ENCODE peak calls at places on chromosome 3, in nine cellular contexts. V is K562, K is A549, H is GM23338, G is Panc1, O is HepG2, L is HCT116, J is SK-N-SH, N is GM12878. B is an unnamed sample.

GRCh38 chr3:146080578-146080977 is 80.4 kb downstream of the PLOD2 start:
- DNase-seq in V (no peak), K (no peak), H (no peak), G (no peak), O (no peak), L (no peak), J (no peak), N (no peak), B (no peak)

GRCh38 chr3:88896026-88896425 is 211.4 kb upstream of the EPHA3 start:
- DNase-seq in V (no peak), K (no peak), H (no peak), G (no peak), O (no peak), L (no peak), J (no peak), N (no peak), B (no peak)

GRCh38 chr3:48399387-48400172 is 27.6 kb downstream of the FBXW12 start:
- DNase-seq in V (no peak), K (no peak), H (peak), G (no peak), O (no peak), L (no peak), J (peak), N (no peak), B (peak)

GRCh38 chr3:67648701-67649100 is 5.7 kb downstream of the SUCLG2 start:
- DNase-seq in V (no peak), K (no peak), H (no peak), G (no peak), O (no peak), L (no peak), J (no peak), N (no peak), B (no peak)

GRCh38 chr3:71380096-71380495 is 203.4 kb downstream of the FOXP1 start:
- DNase-seq in V (peak), K (peak), H (peak), G (no peak), O (peak), L (no peak), J (peak), N (no peak), B (no peak)

GRCh38 chr3:178436773-178437172 is 99.5 kb upstream of the KCNMB2 start:
- DNase-seq in V (peak), K (peak), H (peak), G (no peak), O (no peak), L (peak), J (peak), N (no peak), B (no peak)

GRCh38 chr3:105705011-105705410 is 163.8 kb downstream of the CBLB start:
- DNase-seq in V (no peak), K (no peak), H (no peak), G (no peak), O (no peak), L (no peak), J (no peak), N (no peak), B (no peak)

GRCh38 chr3:16048435-16049318 is 125.8 kb upstream of the GALNT15 start:
- DNase-seq in V (peak), K (peak), H (peak), G (no peak), O (peak), L (peak), J (peak), N (peak), B (peak)

GRCh38 chr3:52175416-52176187 is 21.4 kb upstream of the POC1A start:
- DNase-seq in V (no peak), K (no peak), H (no peak), G (no peak), O (no peak), L (no peak), J (peak), N (no peak), B (no peak)

GRCh38 chr3:190902292-190902691 is 39.8 kb upstream of the GMNC start:
- DNase-seq in V (no peak), K (no peak), H (no peak), G (no peak), O (no peak), L (no peak), J (no peak), N (no peak), B (peak)

GRCh38 chr3:53513556-53514190 is 19.3 kb downstream of the CACNA1D start:
- DNase-seq in V (peak), K (no peak), H (no peak), G (no peak), O (peak), L (peak), J (no peak), N (no peak), B (no peak)

GRCh38 chr3:64223809-64224570 is 1.3 kb downstream of the PRICKLE2 start:
- DNase-seq in V (no peak), K (no peak), H (no peak), G (no peak), O (no peak), L (no peak), J (no peak), N (no peak), B (no peak)

GRCh38 chr3:170007031-170007663 is 30.6 kb upstream of the GPR160 start:
- DNase-seq in V (peak), K (no peak), H (no peak), G (no peak), O (peak), L (no peak), J (no peak), N (peak), B (peak)

GRCh38 chr3:170049146-170050000 is 11.6 kb downstream of the GPR160 start:
- DNase-seq in V (no peak), K (no peak), H (no peak), G (no peak), O (no peak), L (no peak), J (no peak), N (no peak), B (no peak)

GRCh38 chr3:196207159-196207832 is 3.9 kb downstream of the ZDHHC19 start:
- DNase-seq in V (peak), K (no peak), H (peak), G (no peak), O (no peak), L (no peak), J (peak), N (no peak), B (no peak)

GRCh38 chr3:71069797-71070196 is 513.7 kb downstream of the FOXP1 start:
- DNase-seq in V (peak), K (peak), H (peak), G (no peak), O (peak), L (no peak), J (peak), N (no peak), B (no peak)

GRCh38 chr3:123329636-123330340 is 119.1 kb downstream of the ADCY5 start:
- DNase-seq in V (no peak), K (no peak), H (no peak), G (no peak), O (no peak), L (no peak), J (no peak), N (no peak), B (no peak)

GRCh38 chr3:71247221-71247947 is 336.1 kb downstream of the FOXP1 start:
- DNase-seq in V (peak), K (peak), H (peak), G (no peak), O (peak), L (no peak), J (peak), N (no peak), B (no peak)

GRCh38 chr3:124786491-124787241 is 56.4 kb downstream of the UMPS start:
- DNase-seq in V (no peak), K (no peak), H (no peak), G (no peak), O (no peak), L (peak), J (no peak), N (no peak), B (no peak)

GRCh38 chr3:5009506-5010100 is 30.4 kb downstream of the BHLHE40 start:
- DNase-seq in V (no peak), K (no peak), H (no peak), G (no peak), O (no peak), L (no peak), J (no peak), N (no peak), B (no peak)

GRCh38 chr3:193944161-193944884 is 191.6 kb upstream of the HES1 start:
- DNase-seq in V (no peak), K (no peak), H (peak), G (no peak), O (no peak), L (no peak), J (no peak), N (no peak), B (no peak)

GRCh38 chr3:179794355-179794754 is 141.5 kb downstream of the USP13 start:
- DNase-seq in V (no peak), K (no peak), H (no peak), G (no peak), O (no peak), L (no peak), J (no peak), N (no peak), B (no peak)

GRCh38 chr3:151135548-151136337 is 50.3 kb downstream of the MED12L start:
- DNase-seq in V (peak), K (no peak), H (no peak), G (no peak), O (no peak), L (no peak), J (no peak), N (no peak), B (no peak)

GRCh38 chr3:42347928-42348327 is 62.5 kb downstream of the LYZL4 start:
- DNase-seq in V (no peak), K (no peak), H (no peak), G (no peak), O (no peak), L (no peak), J (no peak), N (no peak), B (no peak)

GRCh38 chr3:196513697-196514349 is 1.3 kb downstream of the SMCO1 start:
- DNase-seq in V (no peak), K (no peak), H (no peak), G (no peak), O (no peak), L (no peak), J (no peak), N (no peak), B (no peak)

GRCh38 chr3:988790-989189 is 104.0 kb upstream of the CNTN6 start:
- DNase-seq in V (no peak), K (no peak), H (no peak), G (no peak), O (no peak), L (no peak), J (no peak), N (no peak), B (no peak)

GRCh38 chr3:118544458-118544857 is 490.2 kb downstream of the IGSF11 start:
- DNase-seq in V (peak), K (no peak), H (peak), G (no peak), O (no peak), L (peak), J (no peak), N (no peak), B (no peak)

GRCh38 chr3:166900866-166901577 is 479.1 kb downstream of the ZBBX start:
- DNase-seq in V (no peak), K (no peak), H (no peak), G (no peak), O (no peak), L (no peak), J (no peak), N (no peak), B (no peak)

GRCh38 chr3:111936191-111936841 is 42.5 kb upstream of the ABHD10 start:
- DNase-seq in V (no peak), K (peak), H (no peak), G (no peak), O (no peak), L (peak), J (no peak), N (no peak), B (no peak)

GRCh38 chr3:42229942-42230688 is 35.9 kb downstream of the CCK start:
- DNase-seq in V (peak), K (peak), H (peak), G (no peak), O (peak), L (peak), J (peak), N (no peak), B (peak)

GRCh38 chr3:9168230-9168629 is 81.2 kb downstream of the SRGAP3 start:
- DNase-seq in V (no peak), K (no peak), H (peak), G (no peak), O (no peak), L (no peak), J (no peak), N (peak), B (no peak)

GRCh38 chr3:13718000-13718399 is 161.9 kb downstream of the WNT7A start:
- DNase-seq in V (no peak), K (no peak), H (no peak), G (no peak), O (no peak), L (no peak), J (peak), N (no peak), B (no peak)
- TF ChIP-seq REST in V (no peak), K (no peak), H (no peak), G (no peak), O (no peak), L (no peak), J (no peak), N (no peak), B (no peak)

DNA sequence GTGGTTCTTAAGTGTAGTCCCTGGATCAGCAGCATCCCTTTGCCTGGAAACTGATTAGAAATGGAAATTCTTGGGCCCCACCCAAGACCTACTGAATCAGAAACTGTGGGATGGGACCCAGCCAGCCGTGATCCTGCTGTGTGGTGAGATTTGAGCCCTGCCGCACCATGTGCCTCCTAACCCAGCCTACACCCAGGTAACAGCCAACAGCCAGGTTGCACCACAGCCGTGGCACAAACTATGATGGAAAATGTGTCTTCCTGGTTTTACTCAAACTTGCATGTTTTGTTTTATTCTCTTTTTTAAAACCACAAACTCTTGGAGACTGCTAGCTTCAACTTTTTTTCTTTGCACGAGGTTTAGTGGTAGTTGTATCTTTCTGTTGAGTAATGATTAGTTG is 2.6 kb downstream of the LIMD1 start:
- DNase-seq in V (peak), K (no peak), H (no peak), G (no peak), O (no peak), L (no peak), J (no peak), N (no peak), B (no peak)
- H3K4me3 ChIP-seq in V (peak), K (peak), H (peak), G (peak), O (peak), L (no peak), J (peak), N (peak), B (peak)

GRCh38 chr3:58574682-58575081 is 2.5 kb downstream of the FAM107A start:
- DNase-seq in V (no peak), K (no peak), H (no peak), G (no peak), O (no peak), L (no peak), J (no peak), N (no peak), B (no peak)

GRCh38 chr3:58573638-58574037 is 3.6 kb downstream of the FAM107A start:
- DNase-seq in V (no peak), K (no peak), H (no peak), G (no peak), O (no peak), L (no peak), J (no peak), N (no peak), B (no peak)

GRCh38 chr3:58577269-58577821 is at the start of gene FAM107A:
- DNase-seq in V (no peak), K (no peak), H (peak), G (no peak), O (no peak), L (no peak), J (no peak), N (no peak), B (no peak)

GRCh38 chr3:58576716-58577115 is 475 bp downstream of the FAM107A start:
- DNase-seq in V (no peak), K (no peak), H (no peak), G (no peak), O (no peak), L (no peak), J (no peak), N (no peak), B (no peak)

GRCh38 chr3:58575986-58576652 is 1.1 kb downstream of the FAM107A start:
- DNase-seq in V (no peak), K (no peak), H (no peak), G (no peak), O (no peak), L (no peak), J (peak), N (no peak), B (no peak)
- TF ChIP-seq REST in V (no peak), K (no peak), H (no peak), G (no peak), O (no peak), L (no peak), J (no peak), N (no peak), B (no peak)

GRCh38 chr3:10255835-10256234 is 7.6 kb downstream of the TATDN2 start:
- DNase-seq in V (no peak), K (no peak), H (no peak), G (no peak), O (no peak), L (no peak), J (no peak), N (no peak), B (no peak)
- H3K4me3 ChIP-seq in V (no peak), K (no peak), H (no peak), G (no peak), O (no peak), L (no peak), J (no peak), N (no peak), B (no peak)

GRCh38 chr3:171198781-171199472 is 172.4 kb upstream of the SLC2A2 start:
- DNase-seq in V (no peak), K (no peak), H (no peak), G (no peak), O (no peak), L (no peak), J (no peak), N (no peak), B (no peak)

GRCh38 chr3:171194965-171195364 is 168.4 kb upstream of the SLC2A2 start:
- DNase-seq in V (no peak), K (no peak), H (no peak), G (no peak), O (no peak), L (no peak), J (peak), N (no peak), B (no peak)

GRCh38 chr3:171193693-171194092 is 167.2 kb upstream of the SLC2A2 start:
- DNase-seq in V (no peak), K (no peak), H (no peak), G (no peak), O (no peak), L (no peak), J (no peak), N (no peak), B (no peak)

GRCh38 chr3:171192176-171192854 is 165.8 kb upstream of the SLC2A2 start:
- DNase-seq in V (peak), K (peak), H (no peak), G (no peak), O (no peak), L (peak), J (no peak), N (no peak), B (no peak)

DNA sequence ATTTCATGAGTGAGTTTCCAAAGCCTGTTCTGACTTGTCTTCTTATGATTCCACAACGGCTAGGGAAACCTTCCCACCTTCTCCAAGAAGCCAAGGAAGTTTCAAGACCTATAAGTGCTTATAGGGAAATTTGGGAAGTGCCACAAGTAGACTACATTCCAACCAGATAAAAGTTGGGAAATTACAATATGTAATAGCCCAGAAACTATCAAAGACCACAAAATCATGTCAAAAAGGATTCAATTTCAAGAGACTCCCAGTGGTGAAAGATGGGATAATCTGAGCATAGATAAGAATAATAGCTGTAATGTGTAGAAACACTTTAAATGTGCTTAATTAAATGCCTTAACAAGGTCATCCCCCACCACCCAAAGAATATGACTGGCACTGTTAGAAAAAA is 169.2 kb upstream of the SLC2A2 start:
- DNase-seq in V (no peak), K (no peak), H (no peak), G (no peak), O (no peak), L (no peak), J (no peak), N (no peak), B (no peak)
- TF ChIP-seq REST in V (no peak), K (no peak), H (no peak), G (no peak), O (no peak), L (no peak), J (no peak), N (no peak), B (no peak)